ENCODE peak calls at places on chromosomes 1 and 21, in ten cellular contexts. S is NCI-H1436 treated with DMSO at 0.1 percent for 48 hours; G is psoas muscle; Z is T-helper 2 cell; Q is NCI-H774; E is stimulated activated CD4-positive, alpha-beta T cell treated with anti-CD3 and anti-CD28 coated beads, Interleukin-2, amount 100 ng/mL, for 48 hours; V is ELF-1; N is amniotic stem cell; U is Daoy; B is HCEC 1CT. T is an unnamed sample.

GRCh38 chr1:201946224-201946908 is at the start of gene LMOD1:
- DNase-seq in B (peak; percentile 90), N (peak; percentile 94), S (no peak), V (peak; percentile 94), Q (peak; percentile 38), U (peak; percentile 78), G (peak; percentile 85), Z (no peak), E (no peak), T (peak; percentile 97)

GRCh38 chr1:11740258-11741192 is 4.6 kb downstream of the AGTRAP start:
- DNase-seq in Q (no peak), V (no peak), U (no peak), G (no peak), E (no peak), Z (no peak), S (no peak), N (no peak), B (no peak), T (no peak)

GRCh38 chr1:227744668-227745067 is 9.4 kb downstream of the SNAP47 start:
- DNase-seq in B (no peak), N (no peak), G (no peak), U (no peak), Z (no peak), E (no peak), Q (no peak), S (no peak), V (no peak), T (no peak)

GRCh38 chr1:61226791-61227567 is 144.6 kb downstream of the NFIA start:
- DNase-seq in U (no peak), B (peak; percentile 24), N (no peak), V (no peak), Q (peak; percentile 57), E (no peak), G (no peak), Z (no peak), S (peak; percentile 42), T (no peak)

GRCh38 chr1:57959727-57960300 is 536.0 kb upstream of the DAB1 start:
- DNase-seq in G (no peak), B (no peak), Q (no peak), S (no peak), Z (no peak), U (no peak), E (no peak), N (no peak), V (no peak), T (no peak)

GRCh38 chr1:88655685-88656299 is 28.3 kb upstream of the PKN2 start:
- DNase-seq in G (no peak), S (no peak), U (no peak), E (no peak), V (no peak), Q (peak; percentile 2), B (peak; percentile 32), N (peak; percentile 23), Z (no peak), T (no peak)

GRCh38 chr1:36089393-36090121 is 865 bp downstream of the ADPRS start:
- DNase-seq in U (peak; percentile 72), S (no peak), Z (no peak), B (peak; percentile 13), E (no peak), G (no peak), V (peak; percentile 65), Q (no peak), N (no peak), T (peak; percentile 73)

GRCh38 chr1:182781849-182782586 is 7.6 kb upstream of the NPL start:
- DNase-seq in E (peak; percentile 61), U (peak; percentile 76), B (peak; percentile 40), N (peak; percentile 4), Z (peak; percentile 58), Q (peak; percentile 61), G (peak; percentile 74), V (peak; percentile 84), S (no peak), T (peak; percentile 93)

GRCh38 chr1:209618756-209619420 is 33.3 kb downstream of the LAMB3 start:
- DNase-seq in E (no peak), S (no peak), N (no peak), U (peak; percentile 61), Z (no peak), G (no peak), Q (no peak), B (no peak), V (no peak), T (no peak)

GRCh38 chr1:152917794-152918193 is 9.4 kb downstream of the IVL start:
- DNase-seq in N (no peak), V (peak; percentile 18), U (no peak), B (peak; percentile 42), E (no peak), G (no peak), Q (no peak), S (no peak), Z (no peak), T (no peak)

GRCh38 chr1:3910769-3911520 is 10.9 kb upstream of the C1orf174 start:
- DNase-seq in U (peak; percentile 86), Z (peak; percentile 67), N (no peak), G (peak; percentile 49), Q (peak; percentile 37), S (no peak), V (peak; percentile 92), E (peak; percentile 76), B (no peak), T (peak; percentile 96)

GRCh38 chr1:172902861-172903381 is 147.8 kb downstream of the TNFSF18 start:
- DNase-seq in S (no peak), U (peak; percentile 73), E (no peak), Q (no peak), Z (no peak), G (no peak), N (peak; percentile 46), B (peak; percentile 90), V (no peak), T (no peak)

GRCh38 chr1:244435562-244436205 is 16.0 kb downstream of the ADSS2 start:
- DNase-seq in Z (no peak), G (no peak), B (peak; percentile 88), V (no peak), Q (no peak), U (peak; percentile 34), N (peak; percentile 63), S (no peak), E (no peak), T (no peak)

GRCh38 chr1:153649137-153649866 is 9.2 kb upstream of the SNAPIN start:
- DNase-seq in N (no peak), E (no peak), Q (no peak), U (no peak), Z (no peak), V (no peak), B (no peak), S (no peak), G (no peak), T (peak; percentile 60)

GRCh38 chr1:199044191-199044590 is 405.4 kb downstream of the PTPRC start:
- DNase-seq in U (no peak), B (no peak), S (no peak), Z (no peak), G (no peak), Q (no peak), N (no peak), V (no peak), E (no peak), T (no peak)

GRCh38 chr21:17793675-17794123 is 25.5 kb downstream of the C21orf91 start:
- DNase-seq in U (peak; percentile 5), G (no peak), N (no peak), Z (no peak), V (no peak), Q (no peak), B (peak; percentile 65), S (no peak), E (no peak), T (no peak)

GRCh38 chr1:234553241-234554156 is 56.5 kb downstream of the IRF2BP2 start:
- DNase-seq in G (no peak), S (no peak), Q (no peak), N (peak; percentile 68), V (peak; percentile 66), U (peak; percentile 71), E (no peak), Z (no peak), B (no peak), T (peak; percentile 39)

GRCh38 chr1:107016376-107016978 is 40.0 kb upstream of the PRMT6 start:
- DNase-seq in S (no peak), E (no peak), U (no peak), G (no peak), B (peak; percentile 44), Z (no peak), V (no peak), Q (no peak), N (no peak), T (no peak)

GRCh38 chr1:237220243-237220642 is 178.3 kb downstream of the RYR2 start:
- DNase-seq in Q (no peak), S (no peak), N (no peak), V (no peak), E (no peak), B (no peak), Z (no peak), G (no peak), U (no peak), T (no peak)

GRCh38 chr1:61967750-61968149 is 225.5 kb downstream of the PATJ start:
- DNase-seq in E (no peak), Q (no peak), V (no peak), G (no peak), S (no peak), B (no peak), Z (no peak), N (no peak), U (no peak), T (no peak)

GRCh38 chr1:233240367-233240766 is 55.2 kb downstream of the PCNX2 start:
- DNase-seq in Z (no peak), Q (no peak), U (no peak), V (no peak), N (peak; percentile 16), B (no peak), G (no peak), E (no peak), S (no peak), T (no peak)

GRCh38 chr1:30908446-30908885 is at the start of gene SDC3:
- DNase-seq in E (no peak), G (no peak), B (peak; percentile 26), U (peak; percentile 58), Z (no peak), Q (peak; percentile 39), V (no peak), S (no peak), N (no peak), T (no peak)

GRCh38 chr1:23210351-23210785 is 6.9 kb downstream of the HTR1D start:
- DNase-seq in N (no peak), Q (no peak), Z (no peak), B (no peak), E (no peak), S (no peak), V (peak; percentile 47), U (peak; percentile 55), G (no peak), T (peak; percentile 83)

GRCh38 chr1:46432781-46433327 is 38.7 kb downstream of the FAAH start:
- DNase-seq in G (no peak), V (peak; percentile 64), N (no peak), Q (no peak), Z (no peak), E (no peak), U (no peak), B (no peak), S (no peak), T (no peak)

GRCh38 chr1:23343246-23344110 is 606 bp downstream of the HNRNPR start:
- DNase-seq in Q (no peak), U (peak; percentile 81), Z (peak; percentile 43), G (no peak), E (peak; percentile 43), S (no peak), N (peak; percentile 48), B (peak; percentile 70), V (peak; percentile 44), T (peak; percentile 70)

GRCh38 chr1:51948491-51948915 is 42.0 kb downstream of the RAB3B start:
- DNase-seq in S (no peak), B (no peak), Z (no peak), V (no peak), G (no peak), E (no peak), Q (peak; percentile 74), N (no peak), U (no peak), T (no peak)

GRCh38 chr1:183200451-183200850 is 14.4 kb downstream of the LAMC2 start:
- DNase-seq in B (no peak), S (no peak), E (no peak), Q (no peak), G (no peak), U (no peak), Z (no peak), V (no peak), N (no peak), T (no peak)

GRCh38 chr1:66331641-66332523 is 202.1 kb upstream of the SGIP1 start:
- DNase-seq in N (peak; percentile 40), U (peak; percentile 88), E (peak; percentile 29), G (peak; percentile 78), B (peak; percentile 70), Q (no peak), Z (peak; percentile 21), V (peak; percentile 47), S (no peak), T (peak; percentile 89)